ENCODE peak calls at places on chromosomes 6 and 20, in eight cellular contexts. One of them, this sample, is unnamed.

GRCh38 chr6:144284753-144285547 is at the start of gene UTRN:
- DNase-seq in uterus: peak; percentile 80
- DNase-seq in astrocyte: peak; percentile 77
- DNase-seq in cardiac muscle cell: peak; percentile 92
- DNase-seq in GM23338: peak; percentile 94
- DNase-seq in SJCRH30: peak; percentile 90
- DNase-seq in BE2C: peak; percentile 8
- DNase-seq in neuronal stem cell: peak; percentile 88
- DNase-seq in this sample: peak; percentile 87

GRCh38 chr20:54345301-54345724 is 130.1 kb upstream of the DOK5 start:
- DNase-seq in cardiac muscle cell: no peak
- DNase-seq in BE2C: no peak
- DNase-seq in uterus: no peak
- DNase-seq in neuronal stem cell: no peak
- DNase-seq in GM23338: no peak
- DNase-seq in astrocyte: peak; percentile 88
- DNase-seq in SJCRH30: no peak
- DNase-seq in this sample: no peak

GRCh38 chr6:5728726-5729434 is 277.8 kb downstream of the NRN1 start:
- DNase-seq in cardiac muscle cell: no peak
- DNase-seq in BE2C: no peak
- DNase-seq in astrocyte: peak; percentile 66
- DNase-seq in SJCRH30: no peak
- DNase-seq in uterus: no peak
- DNase-seq in GM23338: no peak
- DNase-seq in neuronal stem cell: no peak
- DNase-seq in this sample: no peak

GRCh38 chr6:36197739-36198221 is 1.2 kb downstream of the BRPF3 start:
- DNase-seq in astrocyte: no peak
- DNase-seq in neuronal stem cell: peak; percentile 3
- DNase-seq in uterus: peak; percentile 31
- DNase-seq in cardiac muscle cell: no peak
- DNase-seq in GM23338: peak; percentile 6
- DNase-seq in SJCRH30: no peak
- DNase-seq in BE2C: no peak
- DNase-seq in this sample: no peak

GRCh38 chr20:37415118-37416085 is 69.5 kb downstream of the SRC start:
- DNase-seq in astrocyte: no peak
- DNase-seq in SJCRH30: peak; percentile 15
- DNase-seq in GM23338: no peak
- DNase-seq in BE2C: no peak
- DNase-seq in neuronal stem cell: no peak
- DNase-seq in cardiac muscle cell: no peak
- DNase-seq in uterus: no peak
- DNase-seq in this sample: no peak

GRCh38 chr6:25266425-25267135 is 12.6 kb upstream of the CARMIL1 start:
- DNase-seq in BE2C: no peak
- DNase-seq in uterus: no peak
- DNase-seq in cardiac muscle cell: no peak
- DNase-seq in SJCRH30: no peak
- DNase-seq in GM23338: no peak
- DNase-seq in astrocyte: no peak
- DNase-seq in neuronal stem cell: no peak
- DNase-seq in this sample: no peak

GRCh38 chr6:16901777-16902176 is 140.5 kb upstream of the ATXN1 start:
- DNase-seq in uterus: peak; percentile 21
- DNase-seq in neuronal stem cell: no peak
- DNase-seq in cardiac muscle cell: no peak
- DNase-seq in BE2C: peak; percentile 8
- DNase-seq in GM23338: no peak
- DNase-seq in SJCRH30: no peak
- DNase-seq in astrocyte: peak; percentile 60
- DNase-seq in this sample: peak; percentile 25

GRCh38 chr6:52106994-52107393 is 19.6 kb upstream of the PKHD1 start:
- DNase-seq in astrocyte: no peak
- DNase-seq in neuronal stem cell: no peak
- DNase-seq in SJCRH30: no peak
- DNase-seq in GM23338: no peak
- DNase-seq in BE2C: no peak
- DNase-seq in cardiac muscle cell: no peak
- DNase-seq in uterus: no peak
- DNase-seq in this sample: no peak

GRCh38 chr6:136784271-136784664 is 8.0 kb downstream of the MAP3K5 start:
- DNase-seq in GM23338: no peak
- DNase-seq in cardiac muscle cell: no peak
- DNase-seq in BE2C: no peak
- DNase-seq in astrocyte: no peak
- DNase-seq in uterus: no peak
- DNase-seq in SJCRH30: no peak
- DNase-seq in neuronal stem cell: no peak
- DNase-seq in this sample: no peak

GRCh38 chr6:75347797-75348610 is 63.4 kb upstream of the TMEM30A start:
- DNase-seq in neuronal stem cell: no peak
- DNase-seq in BE2C: no peak
- DNase-seq in cardiac muscle cell: no peak
- DNase-seq in GM23338: no peak
- DNase-seq in uterus: no peak
- DNase-seq in astrocyte: no peak
- DNase-seq in SJCRH30: no peak
- DNase-seq in this sample: no peak

GRCh38 chr6:134379086-134379485 is 61.2 kb upstream of the SGK1 start:
- DNase-seq in uterus: no peak
- DNase-seq in neuronal stem cell: no peak
- DNase-seq in cardiac muscle cell: no peak
- DNase-seq in astrocyte: no peak
- DNase-seq in GM23338: peak; percentile 86
- DNase-seq in SJCRH30: no peak
- DNase-seq in BE2C: no peak
- DNase-seq in this sample: peak; percentile 88

DNA sequence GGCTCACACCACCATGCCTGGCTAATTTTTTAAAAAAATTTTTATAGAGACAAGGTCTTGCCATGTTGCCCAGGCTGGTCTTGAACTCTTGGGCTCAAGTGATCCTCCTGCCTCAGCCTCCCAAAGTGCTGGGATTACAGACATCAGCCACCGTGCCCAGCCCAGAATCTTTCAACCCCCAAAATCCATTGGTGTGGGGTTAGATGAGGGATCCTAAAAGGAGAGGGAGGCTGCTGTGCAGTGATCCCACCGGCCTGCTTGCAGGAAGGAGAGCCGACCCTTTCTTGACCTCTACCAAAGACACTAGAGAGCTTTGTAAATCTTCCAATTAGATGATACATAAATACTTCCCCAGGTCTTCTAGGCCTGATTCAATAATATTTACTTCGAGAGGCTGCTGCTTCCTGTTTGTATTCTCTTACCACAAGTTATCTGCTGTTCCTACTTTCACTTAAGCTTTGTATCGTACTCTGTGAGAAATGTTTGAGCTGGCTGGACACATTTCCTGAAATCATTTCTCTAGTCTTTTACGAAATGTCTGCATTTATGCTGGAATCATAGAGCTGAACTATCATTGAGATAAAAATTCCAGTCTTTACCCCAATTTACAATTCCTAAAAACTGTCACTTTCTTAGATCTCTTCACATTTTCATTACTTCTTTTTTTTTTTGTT is 49.3 kb upstream of the IER3 start:
- DNase-seq in GM23338: no peak
- DNase-seq in neuronal stem cell: no peak
- DNase-seq in astrocyte: peak; percentile 60
- DNase-seq in cardiac muscle cell: no peak
- DNase-seq in uterus: no peak
- DNase-seq in SJCRH30: no peak
- DNase-seq in BE2C: no peak
- DNase-seq in this sample: no peak
- H3K4me1 ChIP-seq in GM23338: no peaks in the 10 kb centered on the region
- H3K4me1 ChIP-seq in neuronal stem cell: no peaks in the 10 kb centered on the region
- H3K4me1 ChIP-seq in astrocyte: no peaks in the 10 kb centered on the region
- H3K4me1 ChIP-seq in cardiac muscle cell: peaks cover 6% of the 10 kb centered on the region
- H3K4me1 ChIP-seq in uterus: no peaks in the 10 kb centered on the region
- H3K4me1 ChIP-seq in SJCRH30: peaks cover 20% of the 10 kb centered on the region
- H3K4me1 ChIP-seq in BE2C: no peaks in the 10 kb centered on the region
- H3K4me1 ChIP-seq in this sample: no peaks in the 10 kb centered on the region

DNA sequence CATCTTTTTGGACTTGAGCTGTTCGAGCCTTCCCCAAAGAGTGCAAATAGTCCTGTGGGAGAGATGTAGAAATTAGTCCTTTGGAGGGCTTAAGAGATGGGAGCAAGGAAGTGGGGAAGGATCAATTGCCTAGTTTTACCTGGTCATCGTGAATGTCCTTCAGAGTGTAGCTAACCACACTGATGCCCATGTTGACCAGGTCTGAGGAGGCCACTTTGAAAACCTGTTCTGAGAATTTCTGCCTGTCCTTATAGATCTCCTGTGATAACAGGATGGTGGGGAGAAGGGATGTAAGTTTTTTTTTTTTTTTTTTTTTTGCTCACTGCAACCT is 2.0 kb downstream of the FLOT1 start:
- DNase-seq in BE2C: no peak
- DNase-seq in cardiac muscle cell: no peak
- DNase-seq in uterus: no peak
- DNase-seq in SJCRH30: no peak
- DNase-seq in neuronal stem cell: no peak
- DNase-seq in GM23338: no peak
- DNase-seq in astrocyte: no peak
- DNase-seq in this sample: no peak
- H3K4me1 ChIP-seq in BE2C: peaks cover 5% of the 10 kb centered on the region
- H3K4me1 ChIP-seq in cardiac muscle cell: peaks cover 5% of the 10 kb centered on the region
- H3K4me1 ChIP-seq in uterus: peaks cover 12% of the 10 kb centered on the region
- H3K4me1 ChIP-seq in SJCRH30: peaks cover 5% of the 10 kb centered on the region
- H3K4me1 ChIP-seq in neuronal stem cell: peaks cover 14% of the 10 kb centered on the region
- H3K4me1 ChIP-seq in GM23338: peaks cover 19% of the 10 kb centered on the region
- H3K4me1 ChIP-seq in astrocyte: peaks cover 22% of the 10 kb centered on the region
- H3K4me1 ChIP-seq in this sample: peaks cover 30% of the 10 kb centered on the region

GRCh38 chr6:34664270-34664971 is 32.1 kb downstream of the ILRUN start:
- DNase-seq in BE2C: no peak
- DNase-seq in astrocyte: no peak
- DNase-seq in uterus: no peak
- DNase-seq in cardiac muscle cell: no peak
- DNase-seq in SJCRH30: no peak
- DNase-seq in neuronal stem cell: no peak
- DNase-seq in GM23338: no peak
- DNase-seq in this sample: no peak

GRCh38 chr6:34661379-34661778 is 35.2 kb downstream of the ILRUN start:
- DNase-seq in astrocyte: no peak
- DNase-seq in uterus: no peak
- DNase-seq in SJCRH30: no peak
- DNase-seq in BE2C: no peak
- DNase-seq in GM23338: no peak
- DNase-seq in cardiac muscle cell: no peak
- DNase-seq in neuronal stem cell: no peak
- DNase-seq in this sample: no peak

GRCh38 chr6:34663887-34664269 is 32.7 kb downstream of the ILRUN start:
- DNase-seq in GM23338: no peak
- DNase-seq in BE2C: no peak
- DNase-seq in SJCRH30: no peak
- DNase-seq in astrocyte: no peak
- DNase-seq in uterus: no peak
- DNase-seq in cardiac muscle cell: no peak
- DNase-seq in neuronal stem cell: no peak
- DNase-seq in this sample: no peak

GRCh38 chr6:34665019-34665418 is 31.5 kb downstream of the ILRUN start:
- DNase-seq in neuronal stem cell: no peak
- DNase-seq in GM23338: no peak
- DNase-seq in BE2C: no peak
- DNase-seq in astrocyte: no peak
- DNase-seq in cardiac muscle cell: no peak
- DNase-seq in uterus: no peak
- DNase-seq in SJCRH30: no peak
- DNase-seq in this sample: no peak

GRCh38 chr6:34663371-34663770 is 33.2 kb downstream of the ILRUN start:
- DNase-seq in SJCRH30: no peak
- DNase-seq in uterus: no peak
- DNase-seq in cardiac muscle cell: no peak
- DNase-seq in astrocyte: no peak
- DNase-seq in GM23338: no peak
- DNase-seq in BE2C: no peak
- DNase-seq in neuronal stem cell: no peak
- DNase-seq in this sample: no peak
- H3K4me1 ChIP-seq in SJCRH30: no peaks in the 10 kb centered on the region
- H3K4me1 ChIP-seq in uterus: peaks cover 8% of the 10 kb centered on the region
- H3K4me1 ChIP-seq in cardiac muscle cell: peaks cover 5% of the 10 kb centered on the region
- H3K4me1 ChIP-seq in astrocyte: peaks cover 9% of the 10 kb centered on the region
- H3K4me1 ChIP-seq in GM23338: peaks cover 27% of the 10 kb centered on the region
- H3K4me1 ChIP-seq in BE2C: no peaks in the 10 kb centered on the region
- H3K4me1 ChIP-seq in neuronal stem cell: peaks cover 2% of the 10 kb centered on the region
- H3K4me1 ChIP-seq in this sample: no peaks in the 10 kb centered on the region

GRCh38 chr20:25230177-25230831 is 17.6 kb upstream of the PYGB start:
- DNase-seq in SJCRH30: no peak
- DNase-seq in cardiac muscle cell: peak; percentile 54
- DNase-seq in astrocyte: no peak
- DNase-seq in BE2C: no peak
- DNase-seq in GM23338: no peak
- DNase-seq in uterus: no peak
- DNase-seq in neuronal stem cell: no peak
- DNase-seq in this sample: no peak

GRCh38 chr20:25237610-25238318 is 10.1 kb upstream of the PYGB start:
- DNase-seq in astrocyte: peak; percentile 99
- DNase-seq in BE2C: peak; percentile 43
- DNase-seq in GM23338: no peak
- DNase-seq in cardiac muscle cell: no peak
- DNase-seq in neuronal stem cell: no peak
- DNase-seq in SJCRH30: peak; percentile 80
- DNase-seq in uterus: peak; percentile 50
- DNase-seq in this sample: peak; percentile 68

GRCh38 chr20:25236450-25237304 is 11.2 kb upstream of the PYGB start:
- DNase-seq in SJCRH30: no peak
- DNase-seq in GM23338: no peak
- DNase-seq in uterus: no peak
- DNase-seq in neuronal stem cell: no peak
- DNase-seq in BE2C: no peak
- DNase-seq in astrocyte: no peak
- DNase-seq in cardiac muscle cell: no peak
- DNase-seq in this sample: no peak

GRCh38 chr20:25229486-25230176 is 18.3 kb upstream of the PYGB start:
- DNase-seq in cardiac muscle cell: no peak
- DNase-seq in astrocyte: no peak
- DNase-seq in BE2C: no peak
- DNase-seq in neuronal stem cell: no peak
- DNase-seq in SJCRH30: no peak
- DNase-seq in uterus: no peak
- DNase-seq in GM23338: no peak
- DNase-seq in this sample: no peak

DNA sequence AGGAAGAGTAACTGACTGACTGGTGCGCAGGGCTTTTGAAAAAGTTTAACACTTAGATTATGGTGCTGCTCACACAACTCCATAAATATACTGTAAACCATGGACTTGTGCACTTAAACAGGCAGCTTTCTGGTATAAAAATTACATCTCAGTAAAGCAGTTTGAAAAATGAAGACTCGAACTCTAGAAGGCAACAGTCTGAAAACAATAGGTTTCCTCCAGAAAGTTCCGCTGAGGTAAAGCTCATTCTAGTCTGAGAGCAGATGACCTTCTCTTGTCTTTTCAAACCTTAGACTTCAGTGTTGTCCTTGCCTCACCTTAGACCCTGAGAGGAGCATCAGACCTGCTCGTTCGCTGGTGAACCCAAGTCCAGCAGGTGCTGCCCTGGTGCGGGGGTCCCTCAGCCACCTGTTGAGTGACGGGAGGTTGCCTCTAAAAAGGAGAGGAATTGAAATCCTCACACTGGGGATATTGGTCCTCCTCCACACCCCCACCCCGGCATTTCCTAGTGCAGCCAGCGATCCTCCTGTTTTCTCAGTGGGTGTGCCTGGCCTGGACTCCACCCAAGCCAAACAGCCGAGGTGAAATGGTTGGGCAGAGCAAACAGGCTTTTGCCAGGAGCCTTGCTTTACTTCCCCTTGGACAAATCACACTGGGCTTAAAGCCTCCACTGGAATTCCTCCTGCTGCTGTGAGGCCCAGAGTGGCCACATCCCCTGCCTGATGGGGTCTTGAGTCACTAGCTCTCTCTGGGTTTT is 14.7 kb upstream of the PYGB start:
- DNase-seq in astrocyte: peak; percentile 81
- DNase-seq in uterus: no peak
- DNase-seq in cardiac muscle cell: no peak
- DNase-seq in GM23338: no peak
- DNase-seq in BE2C: no peak
- DNase-seq in SJCRH30: peak; percentile 53
- DNase-seq in neuronal stem cell: no peak
- DNase-seq in this sample: peak; percentile 94
- H3K4me1 ChIP-seq in astrocyte: peaks cover 26% of the 10 kb centered on the region
- H3K4me1 ChIP-seq in uterus: no peaks in the 10 kb centered on the region
- H3K4me1 ChIP-seq in cardiac muscle cell: peaks cover 30% of the 10 kb centered on the region
- H3K4me1 ChIP-seq in GM23338: no peaks in the 10 kb centered on the region
- H3K4me1 ChIP-seq in BE2C: peaks cover 5% of the 10 kb centered on the region
- H3K4me1 ChIP-seq in SJCRH30: peaks cover 28% of the 10 kb centered on the region
- H3K4me1 ChIP-seq in neuronal stem cell: peaks cover 13% of the 10 kb centered on the region
- H3K4me1 ChIP-seq in this sample: peaks cover 13% of the 10 kb centered on the region